ENCODE peak calls at places on chromosome 21, in nine cellular contexts. I is heart left ventricle, D is ascending aorta, E is pancreas, Y is HFF-Myc, R is AG10803, U is kidney, A is astrocyte of the cerebellum, H is HL-60. B is an unnamed sample.
A peak's percentile ranks its signal among the peaks of the same experiment; 100 is the strongest.

GRCh38 chr21:26532208-26532607 is 40.9 kb downstream of the CYYR1 start:
- DNase-seq in I (no peak), D (no peak), E (no peak), Y (no peak), R (no peak), U (no peak), A (no peak), H (no peak), B (no peak)

GRCh38 chr21:14918542-14918941 is 146.3 kb downstream of the NRIP1 start:
- DNase-seq in I (no peak), D (no peak), E (no peak), Y (peak; percentile 14), R (peak; percentile 46), U (no peak), A (no peak), H (no peak), B (no peak)

GRCh38 chr21:26570203-26570602 is 2.9 kb downstream of the CYYR1 start:
- DNase-seq in I (no peak), D (no peak), E (no peak), Y (no peak), R (no peak), U (no peak), A (no peak), H (no peak), B (no peak)

GRCh38 chr21:14874379-14874778 is 190.4 kb downstream of the NRIP1 start:
- DNase-seq in I (no peak), D (no peak), E (no peak), Y (no peak), R (no peak), U (no peak), A (no peak), H (no peak), B (no peak)

GRCh38 chr21:35265170-35265877 is 216.2 kb upstream of the RUNX1 start:
- DNase-seq in I (no peak), D (no peak), E (no peak), Y (peak; percentile 20), R (peak; percentile 50), U (no peak), A (peak; percentile 13), H (no peak), B (peak; percentile 71)

GRCh38 chr21:33101300-33102005 is 31.5 kb downstream of the OLIG1 start:
- DNase-seq in I (no peak), D (no peak), E (no peak), Y (no peak), R (no peak), U (no peak), A (no peak), H (peak; percentile 80), B (no peak)

GRCh38 chr21:17793675-17794123 is 25.5 kb downstream of the C21orf91 start:
- DNase-seq in I (no peak), D (no peak), E (no peak), Y (no peak), R (peak; percentile 52), U (no peak), A (no peak), H (no peak), B (peak; percentile 10)

GRCh38 chr21:14737922-14738321 is 191.8 kb upstream of the SAMSN1 start:
- DNase-seq in I (no peak), D (no peak), E (no peak), Y (peak; percentile 16), R (peak; percentile 25), U (no peak), A (peak; percentile 9), H (peak; percentile 35), B (no peak)

GRCh38 chr21:35932232-35932911 is 128.0 kb downstream of the SETD4 start:
- DNase-seq in I (peak; percentile 70), D (peak; percentile 23), E (no peak), Y (peak; percentile 96), R (peak; percentile 81), U (no peak), A (peak; percentile 59), H (peak; percentile 95), B (peak; percentile 97)

GRCh38 chr21:43613755-43614638 is 45.3 kb downstream of the HSF2BP start:
- DNase-seq in I (no peak), D (no peak), E (no peak), Y (no peak), R (peak; percentile 67), U (no peak), A (no peak), H (no peak), B (peak; percentile 39)

GRCh38 chr21:15743593-15743992 is 13.8 kb downstream of the USP25 start:
- DNase-seq in I (no peak), D (no peak), E (no peak), Y (no peak), R (no peak), U (no peak), A (no peak), H (no peak), B (no peak)

GRCh38 chr21:45695086-45695485 is 51.6 kb downstream of the PCBP3 start:
- DNase-seq in I (no peak), D (no peak), E (no peak), Y (no peak), R (no peak), U (no peak), A (no peak), H (no peak), B (no peak)
- TF ChIP-seq CTCF in I (no peak), D (no peak), E (no peak), Y (peak; percentile 18), R (no peak), U (no peak), A (peak; percentile 16), H (no peak), B (no peak)

GRCh38 chr21:42234464-42235241 is 15.7 kb downstream of the ABCG1 start:
- DNase-seq in I (peak; percentile 88), D (no peak), E (peak; percentile 86), Y (no peak), R (no peak), U (peak; percentile 90), A (no peak), H (peak; percentile 40), B (no peak)
- H3K4me3 ChIP-seq in I (peak overlapping the region; percentile 18), D (peak overlapping the region; percentile 73), E (peak overlapping the region; percentile 23), Y (peak overlapping the region; percentile 25), R (peak overlapping the region; percentile 37), U (peak overlapping the region; percentile 43), A (peak overlapping the region; percentile 37), H (peak overlapping the region; percentile 40), B (no peak overlapping the region)

GRCh38 chr21:31092867-31093266 is 54.6 kb upstream of the KRTAP19-8 start:
- DNase-seq in I (no peak), D (no peak), E (no peak), Y (no peak), R (no peak), U (no peak), A (no peak), H (no peak), B (no peak)

GRCh38 chr21:31084689-31085088 is 46.4 kb upstream of the KRTAP19-8 start:
- DNase-seq in I (no peak), D (no peak), E (no peak), Y (no peak), R (no peak), U (no peak), A (no peak), H (no peak), B (no peak)

DNA sequence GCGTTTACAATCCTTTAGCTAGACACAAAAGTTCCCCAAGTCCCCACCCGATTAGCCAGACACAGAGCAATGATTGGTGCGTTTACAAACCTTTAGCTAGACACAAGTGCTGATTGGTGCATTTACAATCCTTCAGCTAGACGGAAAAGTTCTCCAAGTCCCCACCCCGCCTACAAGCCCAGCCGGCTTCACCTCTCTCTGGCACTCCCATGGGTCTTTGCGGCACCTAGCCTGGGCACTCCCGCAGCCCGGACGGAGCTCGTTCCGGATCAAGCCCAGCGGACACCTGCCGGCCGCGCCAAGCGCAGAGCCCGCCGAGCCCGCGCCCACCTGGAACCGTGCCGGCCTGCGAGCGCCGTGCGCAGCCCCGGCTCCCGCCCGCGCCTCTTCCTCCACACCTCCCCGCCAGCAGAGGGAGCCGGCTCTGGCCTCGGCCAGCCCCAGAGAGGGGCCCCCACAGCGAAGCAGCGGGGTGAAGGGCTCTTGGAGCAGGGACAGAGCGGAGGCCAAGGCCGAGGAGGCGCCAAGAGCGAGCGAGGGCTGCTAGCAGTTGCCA is 50.0 kb upstream of the KRTAP19-8 start:
- DNase-seq in I (no peak), D (no peak), E (peak; percentile 53), Y (no peak), R (no peak), U (no peak), A (no peak), H (no peak), B (no peak)
- TF ChIP-seq CTCF in I (no peak), D (no peak), E (no peak), Y (no peak), R (no peak), U (no peak), A (no peak), H (no peak), B (no peak)

GRCh38 chr21:34202553-34203332 is 129.4 kb downstream of the MRPS6 start:
- DNase-seq in I (no peak), D (no peak), E (peak; percentile 42), Y (no peak), R (no peak), U (peak; percentile 87), A (no peak), H (peak; percentile 47), B (no peak)
- H3K4me3 ChIP-seq in I (no peak overlapping the region), D (peak overlapping the region; percentile 68), E (no peak overlapping the region), Y (no peak overlapping the region), R (no peak overlapping the region), U (peak overlapping the region; percentile 72), A (no peak overlapping the region), H (no peak overlapping the region), B (peak overlapping the region; percentile 44)

DNA sequence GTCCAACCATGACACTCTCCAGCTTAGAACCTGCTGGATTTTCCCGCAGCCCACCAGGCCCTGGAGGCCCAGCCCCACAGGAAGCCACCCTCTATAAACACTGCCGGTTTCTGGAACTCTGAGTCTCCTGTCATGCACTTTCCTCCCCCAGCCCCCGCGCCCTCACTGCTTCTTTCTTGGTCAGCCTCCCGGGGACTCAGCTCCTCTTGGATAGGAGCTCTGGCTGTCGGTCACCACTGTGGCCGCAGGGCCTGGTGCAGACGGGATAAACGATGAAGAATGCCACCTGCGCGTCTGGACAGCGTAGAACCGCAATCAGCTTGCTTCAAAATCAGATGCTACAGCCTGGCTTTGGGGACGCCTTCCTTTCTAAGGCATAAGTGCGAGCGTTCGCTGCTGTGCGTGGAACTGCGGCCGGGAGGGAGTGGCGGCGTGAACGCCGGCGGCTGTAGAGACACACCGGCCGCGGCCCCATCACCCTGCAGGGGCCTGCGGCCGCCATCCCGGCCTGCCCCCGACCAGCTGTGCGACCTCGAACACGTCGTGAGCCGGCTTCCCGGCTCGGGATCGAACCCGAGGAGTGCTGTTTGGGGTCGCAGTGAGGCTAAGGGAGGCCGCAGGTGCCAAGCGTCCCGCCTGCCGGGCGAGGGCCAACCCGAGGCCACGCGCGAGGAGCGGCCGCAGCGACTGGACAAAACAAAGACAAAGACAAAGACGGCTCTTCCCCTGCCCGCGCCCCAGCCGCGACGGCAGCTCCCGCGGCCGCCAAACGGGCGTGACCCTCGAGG is 728 bp downstream of the PTTG1IP start:
- DNase-seq in I (peak; percentile 75), D (no peak), E (peak; percentile 84), Y (no peak), R (no peak), U (peak; percentile 87), A (no peak), H (peak; percentile 35), B (peak; percentile 50)
- TF ChIP-seq CTCF in I (no peak), D (no peak), E (no peak), Y (no peak), R (no peak), U (no peak), A (no peak), H (no peak), B (no peak)

DNA sequence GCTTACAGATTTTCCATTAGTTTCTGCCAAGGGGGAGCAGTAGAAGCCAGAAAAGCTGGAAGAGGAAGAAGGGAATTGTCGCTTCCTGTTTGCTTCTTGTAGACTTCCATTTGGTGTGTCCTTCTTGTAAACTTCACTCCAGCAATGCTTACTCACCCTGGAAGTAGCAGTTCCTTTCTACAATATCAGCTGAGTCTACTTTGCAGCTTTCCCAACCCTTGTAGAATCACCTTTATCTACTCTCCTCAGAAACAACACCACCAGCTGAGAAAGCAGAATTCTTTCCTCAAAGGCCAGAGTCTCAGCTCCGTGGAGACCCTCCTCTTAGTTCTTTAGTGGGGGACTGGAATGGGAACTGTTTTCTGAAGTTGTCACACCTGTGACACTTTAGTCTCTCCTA is 1136.7 kb upstream of the TMPRSS15 start:
- DNase-seq in I (no peak), D (no peak), E (no peak), Y (no peak), R (no peak), U (no peak), A (no peak), H (no peak), B (no peak)
- H3K4me3 ChIP-seq in I (no peak overlapping the region), D (no peak overlapping the region), E (no peak overlapping the region), Y (no peak overlapping the region), R (no peak overlapping the region), U (no peak overlapping the region), A (no peak overlapping the region), H (no peak overlapping the region), B (no peak overlapping the region)